ENCODE peak calls at places on chromosomes 5 and 9, in six cellular contexts. E is A549, C is ovary, G is uterus, I is esophagus squamous epithelium, M is stomach. N is an unnamed sample.

GRCh38 chr5:81762401-81762800 is 11.5 kb upstream of the SSBP2 start:
- DNase-seq in C (no peak), E (no peak), I (no peak), G (no peak), M (no peak), N (no peak)

GRCh38 chr9:133251773-133252172 is 23.2 kb downstream of the ABO start:
- DNase-seq in G (no peak), I (no peak), C (no peak), M (no peak), E (no peak), N (no peak)

GRCh38 chr9:71079451-71079850 is 42.0 kb downstream of the TRPM3 start:
- DNase-seq in I (no peak), E (no peak), M (no peak), G (no peak), C (no peak), N (no peak)

GRCh38 chr5:80760178-80760577 is 105.4 kb upstream of the DHFR start:
- DNase-seq in E (no peak), C (no peak), G (no peak), M (no peak), I (no peak), N (no peak)

GRCh38 chr9:87816041-87816440 is 66.6 kb upstream of the SPATA31E1 start:
- DNase-seq in G (no peak), I (no peak), E (no peak), M (no peak), C (no peak), N (no peak)

GRCh38 chr5:57221049-57221568 is 47.2 kb downstream of the GPBP1 start:
- DNase-seq in E (peak), M (no peak), I (no peak), G (no peak), C (no peak), N (peak)

GRCh38 chr9:124467410-124468060 is 17.3 kb downstream of the ADGRD2 start:
- DNase-seq in M (no peak), E (no peak), C (no peak), I (no peak), G (no peak), N (no peak)

GRCh38 chr5:119285070-119285916 is 70.5 kb upstream of the TNFAIP8 start:
- DNase-seq in M (no peak), G (no peak), I (no peak), E (no peak), C (no peak), N (no peak)

GRCh38 chr5:122726990-122727616 is 47.8 kb upstream of the SNX2 start:
- DNase-seq in M (no peak), E (peak), I (no peak), G (no peak), C (no peak), N (no peak)

GRCh38 chr5:1199649-1200494 is 1.5 kb upstream of the SLC6A19 start:
- DNase-seq in G (no peak), I (no peak), E (no peak), M (no peak), C (no peak), N (peak)

GRCh38 chr9:134698587-134699342 is 57.2 kb downstream of the COL5A1 start:
- DNase-seq in C (peak), I (no peak), E (peak), M (peak), G (peak), N (peak)

GRCh38 chr5:112485802-112486427 is 66.8 kb upstream of the EPB41L4A start:
- DNase-seq in I (no peak), C (no peak), E (no peak), G (no peak), M (no peak), N (no peak)

GRCh38 chr9:38432922-38433510 is 8.8 kb upstream of the IGFBPL1 start:
- DNase-seq in G (no peak), I (no peak), C (no peak), E (peak), M (no peak), N (peak)

GRCh38 chr9:13122756-13123369 is 156.6 kb downstream of the MPDZ start:
- DNase-seq in E (no peak), G (no peak), C (no peak), M (no peak), I (no peak), N (no peak)

DNA sequence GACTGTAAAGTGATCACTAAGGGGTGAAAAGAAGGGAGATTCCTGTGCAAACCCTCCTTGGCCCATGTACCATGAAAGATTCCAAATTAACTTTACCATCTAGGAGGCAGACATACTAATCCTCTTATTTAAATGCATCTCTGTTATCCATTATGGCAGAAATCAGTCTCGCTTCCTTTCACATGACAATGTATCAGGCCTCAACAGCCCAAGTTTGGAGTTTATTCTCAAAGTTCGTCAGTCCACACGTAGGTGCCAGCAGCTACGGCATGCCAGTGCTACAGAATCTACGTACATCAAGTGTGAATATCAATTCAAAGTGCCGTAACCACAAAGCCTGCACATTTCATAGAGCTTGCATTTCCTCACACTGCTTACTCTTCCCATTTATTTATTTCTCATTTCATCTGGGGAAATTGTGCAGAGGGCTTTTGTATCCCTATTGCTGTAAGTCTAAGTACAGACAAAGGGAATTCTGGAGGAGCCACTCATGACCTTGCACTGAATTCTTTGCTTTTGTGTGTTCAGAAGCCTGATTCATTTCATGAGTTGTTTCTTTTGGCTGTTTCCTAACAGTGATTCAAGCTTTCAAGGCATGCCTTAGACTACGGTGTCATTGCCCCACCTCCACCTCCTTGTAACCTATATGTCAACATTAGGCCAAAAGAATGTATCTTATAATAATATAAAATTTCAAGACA is 10.0 kb downstream of the ENC1 start:
- DNase-seq in I (no peak), G (no peak), E (peak), C (no peak), M (no peak), N (no peak)
- H3K4me3 ChIP-seq in I (no peak), G (no peak), E (no peak), C (no peak), M (no peak), N (no peak)

DNA sequence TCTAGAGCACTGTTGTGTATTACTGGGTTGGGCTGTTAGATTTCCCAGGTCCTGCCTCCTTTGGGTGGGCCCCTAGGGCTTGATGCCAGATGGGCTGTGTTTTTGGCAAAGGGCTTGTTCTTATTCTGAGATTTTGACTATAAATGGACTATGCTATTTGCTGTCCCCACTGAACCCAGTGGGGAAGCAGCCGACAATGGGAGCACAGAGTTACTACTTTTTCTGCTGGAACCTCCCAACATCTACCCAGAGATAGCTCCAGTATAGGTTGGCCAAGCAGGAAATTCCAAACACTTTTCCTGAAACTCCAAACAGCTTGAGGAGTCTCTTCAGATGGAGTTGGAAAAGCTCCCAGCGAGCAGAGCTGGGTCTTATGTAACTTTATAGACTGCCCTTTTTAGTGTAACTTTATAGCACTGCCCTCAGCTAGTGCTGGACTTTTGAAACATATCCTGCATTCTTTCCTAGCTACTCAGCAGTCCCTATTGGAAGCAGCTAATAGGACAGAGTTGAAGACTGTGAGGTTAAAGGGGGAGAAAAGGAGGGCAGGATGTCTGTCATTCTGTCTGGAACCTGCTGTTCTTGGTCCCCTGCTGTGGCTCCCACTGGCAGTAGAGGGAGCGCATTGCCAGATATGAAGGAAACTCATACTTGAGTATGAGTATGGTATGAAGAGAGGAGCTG is 21.0 kb downstream of the RUSC2 start:
- DNase-seq in I (no peak), M (peak), C (peak), G (peak), E (peak), N (no peak)
- TF ChIP-seq POLR2A in I (no peak), M (no peak), C (no peak), G (no peak), E (no peak), N (no peak)

DNA sequence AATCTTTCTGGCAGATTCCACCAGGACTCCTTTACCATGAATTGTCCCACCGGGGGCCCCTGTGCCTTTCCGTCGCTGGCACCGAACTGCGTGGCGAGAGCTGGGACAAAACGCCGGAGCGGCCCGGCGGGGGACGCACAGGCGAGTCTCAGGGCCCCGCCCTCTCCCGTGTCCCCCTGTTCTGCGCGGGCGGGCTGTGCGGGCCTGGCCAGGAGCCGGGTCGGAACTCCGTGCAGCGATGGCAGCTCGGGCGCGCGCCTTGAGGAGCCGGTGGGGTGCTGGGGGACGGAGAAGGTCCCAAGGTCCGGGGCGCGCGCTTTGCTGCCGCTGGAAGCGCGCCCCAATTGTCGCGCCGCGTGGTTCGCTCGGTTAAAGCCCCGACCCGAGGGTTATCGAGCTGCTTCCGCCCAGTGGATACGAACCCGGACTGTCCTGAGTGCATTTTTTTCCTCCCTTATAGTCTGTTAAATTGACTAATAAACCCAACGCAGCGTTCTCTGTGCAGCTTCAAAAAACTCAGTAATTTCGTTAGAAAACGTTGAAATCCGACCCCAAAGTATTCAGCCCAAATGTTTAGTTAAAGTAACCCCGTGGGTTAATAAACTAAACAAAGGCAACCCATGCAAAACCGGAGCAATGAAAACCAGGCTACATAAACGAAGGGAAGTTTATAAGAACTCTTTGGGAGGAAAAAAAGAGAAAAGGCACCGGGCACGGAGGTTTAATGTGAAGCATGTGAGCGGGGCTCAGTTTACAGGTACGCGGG is 125.4 kb downstream of the TMEM174 start:
- DNase-seq in C (no peak), M (no peak), E (no peak), G (no peak), I (no peak), N (no peak)
- H3K4me3 ChIP-seq in C (no peak), M (peak), E (no peak), G (no peak), I (peak), N (no peak)

GRCh38 chr9:20382460-20383071 is 239.7 kb downstream of the MLLT3 start:
- DNase-seq in C (no peak), E (no peak), I (no peak), G (no peak), M (no peak), N (no peak)
- TF ChIP-seq POLR2A in C (no peak), E (no peak), I (no peak), G (no peak), M (no peak), N (no peak)

GRCh38 chr9:91117474-91117891 is 244.2 kb downstream of the AUH start:
- DNase-seq in I (no peak), E (no peak), C (peak), G (no peak), M (no peak), N (no peak)
- H3K4me3 ChIP-seq in I (no peak), E (no peak), C (no peak), G (peak), M (peak), N (no peak)

GRCh38 chr9:5582835-5583195 is 46.1 kb upstream of the RIC1 start:
- DNase-seq in M (no peak), E (no peak), C (no peak), I (no peak), G (no peak), N (no peak)
- TF ChIP-seq POLR2A in M (no peak), E (no peak), C (no peak), I (no peak), G (no peak), N (no peak)

DNA sequence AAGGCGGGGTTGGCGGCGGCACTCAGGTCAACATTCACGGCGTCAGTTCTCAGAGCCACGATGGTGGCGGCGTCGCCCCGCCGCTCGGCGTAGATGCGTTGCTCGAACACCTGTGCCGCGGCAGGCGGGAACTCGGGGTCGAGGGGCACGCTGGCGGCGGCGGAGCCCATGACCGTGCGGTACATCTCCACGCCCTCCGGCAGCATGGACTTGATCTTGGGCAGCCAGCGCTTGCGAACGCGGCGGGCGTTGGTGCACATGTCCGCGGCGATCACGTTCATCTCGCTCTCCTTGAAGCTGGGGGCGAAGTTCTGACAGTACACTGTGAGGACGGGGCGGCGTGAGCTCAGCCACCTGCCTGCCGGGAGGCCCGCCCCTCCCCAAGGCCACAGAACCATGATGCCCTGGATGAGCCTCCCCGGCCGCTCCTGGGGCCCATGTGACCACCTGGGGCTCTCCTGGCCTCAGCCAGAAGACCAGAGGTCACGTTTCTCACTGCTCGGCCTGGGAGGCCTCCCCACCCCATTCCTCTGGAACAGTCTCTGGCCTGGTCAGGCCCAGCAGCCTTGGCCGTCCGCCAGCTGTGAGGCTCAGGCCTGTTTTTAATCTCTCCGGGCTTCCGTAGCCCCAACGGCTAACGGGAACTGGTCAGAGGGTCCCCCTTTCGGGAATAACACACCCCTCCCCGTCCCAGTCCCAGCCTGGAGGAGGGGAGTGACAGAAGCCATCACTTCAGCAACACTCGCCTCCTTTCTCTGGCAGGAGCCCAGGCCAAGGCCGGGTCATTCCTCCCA is 50.7 kb upstream of the UBAC1 start:
- DNase-seq in M (peak), G (peak), C (peak), I (no peak), E (no peak), N (no peak)
- H3K4me3 ChIP-seq in M (no peak), G (peak), C (no peak), I (peak), E (no peak), N (no peak)

GRCh38 chr9:92668746-92669526 is 995 bp downstream of the IPPK start:
- DNase-seq in M (no peak), E (peak), G (no peak), C (peak), I (no peak), N (peak)
- TF ChIP-seq POLR2A in M (no peak), E (no peak), G (no peak), C (no peak), I (no peak), N (no peak)

DNA sequence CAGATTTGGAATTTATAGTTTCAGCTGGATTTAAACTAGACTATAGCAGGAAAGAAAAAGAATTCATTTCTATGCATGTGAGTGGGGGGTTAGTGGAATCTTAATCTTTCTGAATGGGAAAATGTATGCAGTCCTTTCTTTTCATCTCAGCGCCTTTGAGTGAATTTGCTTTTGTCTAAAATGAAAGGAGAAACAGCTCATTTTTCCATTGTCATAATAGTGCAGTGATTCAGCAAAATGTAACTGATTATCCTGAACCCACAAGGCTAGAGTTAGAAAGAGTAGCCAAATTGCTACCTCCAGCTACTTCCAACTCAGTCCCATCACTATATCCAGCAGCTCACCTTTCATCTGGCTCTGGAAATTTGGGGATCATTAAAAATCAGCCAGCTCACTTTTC is 134.4 kb downstream of the ADAMTSL1 start:
- DNase-seq in I (no peak), E (no peak), M (no peak), C (no peak), G (no peak), N (no peak)
- H3K4me3 ChIP-seq in I (no peak), E (no peak), M (no peak), C (no peak), G (no peak), N (no peak)

GRCh38 chr9:136403538-136403914 is 3.6 kb upstream of the SNAPC4 start:
- DNase-seq in G (no peak), E (no peak), I (no peak), M (no peak), C (no peak), N (no peak)
- TF ChIP-seq POLR2A in G (no peak), E (no peak), I (no peak), M (no peak), C (no peak), N (no peak)